ENCODE peak calls at places on chromosomes 12 and 14, in seven cellular contexts. F is GM12878, I is HCT116, V is HepG2, R is K562, K is SK-N-SH, C is H1. G is an unnamed sample.

GRCh38 chr12:106137456-106138278 is 1.1 kb downstream of the NUAK1 start:
- DNase-seq in F (no peak), I (no peak), V (no peak), R (no peak), K (no peak), C (no peak), G (no peak)

GRCh38 chr14:33052899-33053400 is 114.3 kb downstream of the NPAS3 start:
- DNase-seq in F (no peak), I (no peak), V (no peak), R (no peak), K (no peak), C (no peak), G (no peak)

GRCh38 chr14:31414190-31414833 is 6.0 kb downstream of the HEATR5A start:
- DNase-seq in F (no peak), I (no peak), V (peak), R (no peak), K (no peak), C (no peak), G (no peak)

GRCh38 chr14:67490201-67490600 is 1.7 kb upstream of the TMEM229B start:
- DNase-seq in F (no peak), I (no peak), V (no peak), R (no peak), K (no peak), C (no peak), G (no peak)

GRCh38 chr14:69261761-69262331 is 1.9 kb downstream of the GALNT16 start:
- DNase-seq in F (no peak), I (no peak), V (peak), R (no peak), K (peak), C (no peak), G (no peak)

GRCh38 chr14:86055512-86055911 is 525.6 kb downstream of the FLRT2 start:
- DNase-seq in F (no peak), I (no peak), V (no peak), R (no peak), K (no peak), C (no peak), G (no peak)

GRCh38 chr14:105180598-105181528 is at the start of gene NUDT14:
- DNase-seq in F (no peak), I (peak), V (no peak), R (peak), K (peak), C (no peak), G (peak)

GRCh38 chr12:99455350-99456037 is 192.1 kb upstream of the GARIN6 start:
- DNase-seq in F (no peak), I (peak), V (no peak), R (no peak), K (no peak), C (peak), G (no peak)

GRCh38 chr12:123905319-123905925 is 67.2 kb downstream of the CCDC92 start:
- DNase-seq in F (peak), I (peak), V (peak), R (peak), K (peak), C (no peak), G (peak)

GRCh38 chr14:73235531-73236155 is 1.7 kb upstream of the PAPLN start:
- DNase-seq in F (no peak), I (no peak), V (no peak), R (no peak), K (no peak), C (peak), G (no peak)

GRCh38 chr12:131204416-131205311 is 251.0 kb downstream of the ADGRD1 start:
- DNase-seq in F (no peak), I (no peak), V (no peak), R (no peak), K (peak), C (no peak), G (no peak)

GRCh38 chr12:118136559-118137003 is 657 bp downstream of the PEBP1 start:
- DNase-seq in F (no peak), I (no peak), V (peak), R (no peak), K (peak), C (no peak), G (peak)

GRCh38 chr12:46187023-46187422 is 81.8 kb downstream of the SLC38A1 start:
- DNase-seq in F (no peak), I (no peak), V (no peak), R (no peak), K (no peak), C (no peak), G (no peak)

GRCh38 chr12:88339254-88339949 is 197.3 kb downstream of the TMTC3 start:
- DNase-seq in F (no peak), I (peak), V (no peak), R (no peak), K (no peak), C (no peak), G (no peak)

GRCh38 chr12:54214553-54215374 is 26.0 kb upstream of the SMUG1 start:
- DNase-seq in F (peak), I (peak), V (peak), R (peak), K (peak), C (peak), G (peak)

GRCh38 chr12:67471810-67472209 is 176.7 kb upstream of the DYRK2 start:
- DNase-seq in F (no peak), I (no peak), V (no peak), R (no peak), K (no peak), C (no peak), G (no peak)

GRCh38 chr12:59808317-59808910 is 212.6 kb downstream of the SLC16A7 start:
- DNase-seq in F (no peak), I (peak), V (peak), R (peak), K (peak), C (no peak), G (peak)

GRCh38 chr14:96564389-96564788 is 62.2 kb downstream of the PAPOLA start:
- DNase-seq in F (no peak), I (no peak), V (no peak), R (no peak), K (no peak), C (no peak), G (no peak)

GRCh38 chr12:124538194-124539082 is 29.0 kb downstream of the NCOR2 start:
- DNase-seq in F (no peak), I (no peak), V (peak), R (no peak), K (peak), C (no peak), G (no peak)

GRCh38 chr14:101133068-101133467 is 229.5 kb upstream of the RTL1 start:
- DNase-seq in F (no peak), I (no peak), V (no peak), R (no peak), K (no peak), C (no peak), G (no peak)

DNA sequence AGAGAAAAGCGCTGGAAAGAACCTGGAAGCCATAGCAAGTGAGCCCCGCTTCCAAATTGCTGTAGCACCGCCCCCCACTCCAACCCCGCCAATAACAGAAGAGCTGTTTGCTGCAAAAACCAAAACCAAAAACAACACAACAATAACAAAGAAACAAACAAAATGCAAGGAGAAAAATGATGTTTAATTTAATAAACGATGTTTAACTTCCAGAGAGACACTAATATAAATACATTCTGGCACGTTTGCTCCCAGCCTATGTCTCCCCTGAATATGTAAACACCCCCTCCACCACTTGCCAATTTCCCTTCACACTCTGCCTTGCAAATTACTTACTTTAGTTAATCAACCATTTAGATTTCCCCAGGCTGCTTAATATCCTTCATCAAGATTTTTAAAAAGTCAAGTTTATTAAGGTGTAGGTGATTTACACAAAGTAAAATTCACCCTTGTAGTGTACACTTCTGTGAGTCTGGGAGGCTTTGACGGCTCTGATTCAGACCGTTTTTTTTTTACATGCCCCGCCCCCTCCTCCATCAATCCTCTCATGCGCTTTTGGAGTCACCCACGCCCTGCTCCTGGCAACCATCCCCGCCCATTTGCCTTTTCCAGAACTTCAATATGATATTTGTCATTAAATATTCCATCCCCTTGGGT is 482 bp upstream of the IFI27L2 start:
- DNase-seq in F (no peak), I (peak), V (no peak), R (peak), K (peak), C (no peak), G (peak)
- TF ChIP-seq JUND in F (no peak), I (no peak), V (no peak), R (no peak), K (no peak), C (no peak), G (no peak)

GRCh38 chr12:30519535-30519934 is 176.1 kb downstream of the IPO8 start:
- DNase-seq in F (no peak), I (no peak), V (no peak), R (no peak), K (no peak), C (no peak), G (no peak)

GRCh38 chr12:30529489-30530269 is 166.0 kb downstream of the IPO8 start:
- DNase-seq in F (no peak), I (no peak), V (no peak), R (peak), K (no peak), C (no peak), G (no peak)

DNA sequence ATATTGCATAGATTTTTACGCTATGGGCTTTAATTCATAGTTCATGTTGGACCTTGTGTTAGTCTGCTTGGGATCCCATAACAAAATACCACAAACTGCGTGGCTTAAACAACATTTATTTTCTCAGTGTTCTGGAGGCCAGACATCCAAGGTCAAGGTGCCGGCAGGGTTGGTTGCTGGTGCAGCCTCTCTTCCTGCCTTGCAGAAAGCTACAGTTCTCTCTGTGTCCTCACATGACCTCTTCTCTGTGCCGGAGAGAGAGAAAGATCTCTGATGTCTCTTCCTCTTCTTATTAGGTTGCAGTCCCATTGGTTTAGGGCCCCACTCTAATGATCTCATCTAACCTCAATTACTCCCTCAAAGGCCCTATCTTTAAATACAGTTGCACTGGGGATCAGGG is 170.5 kb downstream of the IPO8 start:
- DNase-seq in F (no peak), I (no peak), V (no peak), R (peak), K (no peak), C (no peak), G (no peak)
- TF ChIP-seq JUND in F (no peak), I (no peak), V (no peak), R (peak), K (no peak), C (no peak), G (no peak)

GRCh38 chr12:83173250-83173649 is 486.5 kb downstream of the TMTC2 start:
- DNase-seq in F (no peak), I (no peak), V (no peak), R (peak), K (no peak), C (no peak), G (no peak)
- TF ChIP-seq JUND in F (no peak), I (no peak), V (no peak), R (peak), K (no peak), C (no peak), G (no peak)

GRCh38 chr12:100572184-100572583 is 1.3 kb upstream of the GAS2L3 start:
- DNase-seq in F (no peak), I (no peak), V (no peak), R (no peak), K (no peak), C (no peak), G (no peak)

GRCh38 chr12:100576311-100577036 is 3.0 kb downstream of the GAS2L3 start:
- DNase-seq in F (no peak), I (peak), V (no peak), R (no peak), K (no peak), C (no peak), G (no peak)

GRCh38 chr12:100573168-100573498 is 351 bp upstream of the GAS2L3 start:
- DNase-seq in F (no peak), I (no peak), V (no peak), R (no peak), K (no peak), C (no peak), G (no peak)

GRCh38 chr12:100573499-100574261 is at the start of gene GAS2L3:
- DNase-seq in F (no peak), I (peak), V (peak), R (peak), K (peak), C (peak), G (peak)

GRCh38 chr12:100574262-100575074 is 984 bp downstream of the GAS2L3 start:
- DNase-seq in F (no peak), I (no peak), V (no peak), R (no peak), K (peak), C (no peak), G (no peak)
- TF ChIP-seq JUND in F (no peak), I (no peak), V (no peak), R (no peak), K (no peak), C (no peak), G (no peak)

GRCh38 chr12:78568326-78569020 is 296.1 kb upstream of the SYT1 start:
- DNase-seq in F (no peak), I (no peak), V (no peak), R (no peak), K (no peak), C (no peak), G (no peak)
- TF ChIP-seq JUND in F (no peak), I (no peak), V (no peak), R (no peak), K (no peak), C (no peak), G (no peak)

GRCh38 chr14:62006116-62006737 is 244.0 kb downstream of the SNAPC1 start:
- DNase-seq in F (no peak), I (no peak), V (no peak), R (no peak), K (no peak), C (no peak), G (no peak)
- TF ChIP-seq JUND in F (no peak), I (no peak), V (no peak), R (no peak), K (no peak), C (no peak), G (no peak)

GRCh38 chr14:20515846-20516245 is 10.5 kb downstream of the RNASE10 start:
- DNase-seq in F (no peak), I (no peak), V (no peak), R (no peak), K (no peak), C (no peak), G (no peak)
- TF ChIP-seq JUND in F (no peak), I (no peak), V (no peak), R (no peak), K (no peak), C (no peak), G (no peak)

GRCh38 chr12:34392741-34393085 is 370.4 kb downstream of the ALG10 start:
- DNase-seq in F (no peak), I (no peak), V (no peak), R (no peak), K (no peak), C (no peak), G (no peak)
- TF ChIP-seq JUND in F (no peak), I (no peak), V (no peak), R (no peak), K (no peak), C (no peak), G (no peak)

GRCh38 chr14:57066463-57066862 is 202.2 kb downstream of the EXOC5 start:
- DNase-seq in F (no peak), I (no peak), V (no peak), R (no peak), K (no peak), C (no peak), G (peak)

GRCh38 chr14:57069702-57070101 is 199.0 kb downstream of the EXOC5 start:
- DNase-seq in F (no peak), I (no peak), V (no peak), R (no peak), K (no peak), C (no peak), G (peak)

GRCh38 chr14:57068511-57068910 is 200.2 kb downstream of the EXOC5 start:
- DNase-seq in F (no peak), I (no peak), V (no peak), R (no peak), K (no peak), C (no peak), G (no peak)

GRCh38 chr14:57071639-57072038 is 197.1 kb downstream of the EXOC5 start:
- DNase-seq in F (no peak), I (no peak), V (no peak), R (no peak), K (no peak), C (no peak), G (no peak)

DNA sequence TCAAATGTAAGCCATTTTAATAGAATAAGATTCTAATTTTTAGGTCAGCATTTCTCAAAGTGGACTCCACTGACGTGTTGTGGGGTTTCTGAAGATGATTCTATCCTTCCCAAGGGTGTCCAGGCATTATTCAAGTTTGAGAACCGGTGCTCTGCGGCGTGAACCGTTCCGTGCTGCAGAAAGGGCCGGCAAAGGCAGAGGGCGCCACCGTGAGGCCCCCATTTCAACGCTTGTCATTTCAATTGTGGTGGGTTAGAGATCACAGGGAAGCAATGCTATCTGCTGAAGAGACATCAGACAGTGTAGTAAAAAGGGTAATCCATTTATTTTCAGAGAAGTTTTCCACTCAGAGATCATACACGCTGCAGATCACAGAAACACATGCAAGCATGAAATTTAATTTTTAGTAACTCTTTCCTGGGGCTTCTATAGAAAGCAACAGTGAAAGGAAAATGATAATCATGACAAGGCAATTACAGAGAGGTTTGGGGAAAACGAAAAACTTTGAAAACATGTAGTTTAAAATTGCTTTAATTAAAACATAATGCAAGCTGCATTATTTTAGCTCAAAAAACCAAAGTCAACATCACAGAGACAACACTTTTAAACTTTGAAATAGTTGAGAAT is 201.7 kb downstream of the EXOC5 start:
- DNase-seq in F (no peak), I (peak), V (peak), R (peak), K (peak), C (peak), G (peak)
- TF ChIP-seq JUND in F (no peak), I (no peak), V (no peak), R (no peak), K (no peak), C (no peak), G (no peak)

GRCh38 chr12:62256408-62257079 is 3.7 kb upstream of the USP15 start:
- DNase-seq in F (no peak), I (no peak), V (no peak), R (peak), K (no peak), C (no peak), G (no peak)
- TF ChIP-seq JUND in F (no peak), I (no peak), V (no peak), R (no peak), K (no peak), C (no peak), G (no peak)

G was measured in T47D.